ENCODE peak calls at places on chromosomes 4 and X, in four cellular contexts. Q, N, J and U are unnamed samples.

GRCh38 chrX:155768036-155768769 is 112.9 kb upstream of the VAMP7 start:
- DNase-seq in Q (no peak), J (peak; percentile 20), N (peak; percentile 10), U (no peak)

GRCh38 chr4:138428611-138429010 is 186.5 kb upstream of the SLC7A11 start:
- DNase-seq in Q (no peak), N (no peak), J (no peak), U (no peak)

GRCh38 chr4:108885211-108885610 is 122.4 kb upstream of the ETNPPL start:
- DNase-seq in N (no peak), Q (no peak), J (no peak), U (no peak)

GRCh38 chr4:119493419-119493818 is 135.2 kb downstream of the PDE5A start:
- DNase-seq in Q (no peak), J (no peak), N (peak; percentile 33), U (no peak)

GRCh38 chr4:172858731-172859230 is 309.8 kb upstream of the GALNT7 start:
- DNase-seq in J (no peak), Q (no peak), N (no peak), U (no peak)

GRCh38 chr4:76703123-76703490 is 194.8 kb downstream of the SOWAHB start:
- DNase-seq in J (no peak), N (no peak), Q (no peak), U (no peak)

GRCh38 chrX:28229217-28229616 is 248.0 kb upstream of the DCAF8L1 start:
- DNase-seq in Q (no peak), J (no peak), N (no peak), U (no peak)

GRCh38 chr4:55948726-55949479 is at the start of gene CEP135:
- DNase-seq in N (peak; percentile 92), Q (peak; percentile 79), J (peak; percentile 96), U (peak; percentile 84)

GRCh38 chr4:77074961-77075855 is 581 bp downstream of the CCNI start:
- DNase-seq in Q (peak; percentile 41), N (peak; percentile 62), J (peak; percentile 85), U (peak; percentile 70)

GRCh38 chr4:55121246-55121645 is 4.1 kb downstream of the KDR start:
- DNase-seq in Q (no peak), J (no peak), N (no peak), U (no peak)

GRCh38 chrX:16185725-16186136 is 18.4 kb downstream of the MAGEB17 start:
- DNase-seq in Q (no peak), J (no peak), N (peak; percentile 67), U (no peak)

GRCh38 chrX:20320461-20321159 is 53.9 kb upstream of the RPS6KA3 start:
- DNase-seq in N (no peak), Q (no peak), J (peak; percentile 23), U (peak; percentile 90)

GRCh38 chrX:11724122-11725017 is 33.7 kb upstream of the MSL3 start:
- DNase-seq in Q (no peak), N (peak; percentile 24), J (no peak), U (peak; percentile 0)

GRCh38 chrX:118976599-118977340 is 2.4 kb downstream of the LONRF3 start:
- DNase-seq in N (peak; percentile 62), J (peak; percentile 42), Q (no peak), U (no peak)

GRCh38 chrX:9530848-9531274 is 66.0 kb downstream of the TBL1X start:
- DNase-seq in Q (peak; percentile 7), J (peak; percentile 82), N (peak; percentile 86), U (peak; percentile 60)

GRCh38 chrX:52262195-52262546 is 77.5 kb downstream of the MAGED4 start:
- DNase-seq in J (no peak), N (no peak), Q (no peak), U (no peak)

GRCh38 chr4:1218892-1219552 is 29.9 kb downstream of the CTBP1 start:
- DNase-seq in J (no peak), N (no peak), Q (no peak), U (no peak)

GRCh38 chr4:104747635-104748034 is 252.9 kb upstream of the CXXC4 start:
- DNase-seq in J (no peak), Q (no peak), N (peak; percentile 6), U (peak; percentile 12)

GRCh38 chrX:12899506-12899905 is 6.9 kb upstream of the TLR8 start:
- DNase-seq in N (no peak), J (no peak), Q (no peak), U (no peak)

GRCh38 chr4:122041312-122041711 is 89.5 kb upstream of the TRPC3 start:
- DNase-seq in N (no peak), J (no peak), Q (no peak), U (no peak)

GRCh38 chr4:113684534-113685091 is 76.9 kb downstream of the CAMK2D start:
- DNase-seq in J (peak; percentile 65), Q (no peak), N (peak; percentile 13), U (peak; percentile 85)

GRCh38 chr4:89863533-89863932 is 26.6 kb upstream of the SNCA start:
- DNase-seq in Q (no peak), N (no peak), J (no peak), U (no peak)

GRCh38 chr4:54165438-54165837 is 63.7 kb upstream of the PDGFRA start:
- DNase-seq in N (peak; percentile 89), Q (no peak), J (no peak), U (peak; percentile 7)

GRCh38 chr4:177473991-177474390 is 31.8 kb upstream of the AGA start:
- DNase-seq in Q (no peak), J (no peak), N (no peak), U (no peak)

GRCh38 chrX:129239371-129239770 is 283.9 kb downstream of the SMARCA1 start:
- DNase-seq in Q (no peak), N (no peak), J (no peak), U (no peak)

GRCh38 chr4:109113511-109113910 is 188.9 kb downstream of the COL25A1 start:
- DNase-seq in J (no peak), Q (no peak), N (no peak), U (no peak)